ENCODE peak calls at places on chromosomes 5 and 9, in five cellular contexts. One of them, this sample, is unnamed.
A peak's percentile ranks its signal among the peaks of the same experiment; 100 is the strongest.

GRCh38 chr5:168042284-168043080 is 249.0 kb upstream of the WWC1 start:
- DNase-seq in body of pancreas: no peak
- DNase-seq in mesothelial cell of epicardium: no peak
- DNase-seq in stromal cell of bone marrow: no peak
- DNase-seq in MM.1S: no peak
- DNase-seq in this sample: no peak

GRCh38 chr9:16543691-16544090 is 326.8 kb downstream of the BNC2 start:
- DNase-seq in MM.1S: no peak
- DNase-seq in body of pancreas: no peak
- DNase-seq in mesothelial cell of epicardium: no peak
- DNase-seq in stromal cell of bone marrow: no peak
- DNase-seq in this sample: no peak

GRCh38 chr5:128349044-128349629 is 188.9 kb downstream of the FBN2 start:
- DNase-seq in mesothelial cell of epicardium: no peak
- DNase-seq in body of pancreas: peak; percentile 35
- DNase-seq in MM.1S: no peak
- DNase-seq in stromal cell of bone marrow: no peak
- DNase-seq in this sample: no peak

GRCh38 chr9:115739096-115739875 is 414.3 kb upstream of the PAPPA start:
- DNase-seq in body of pancreas: no peak
- DNase-seq in stromal cell of bone marrow: no peak
- DNase-seq in MM.1S: no peak
- DNase-seq in mesothelial cell of epicardium: no peak
- DNase-seq in this sample: no peak

GRCh38 chr5:142237707-142238106 is 87.1 kb downstream of the SPRY4 start:
- DNase-seq in body of pancreas: no peak
- DNase-seq in mesothelial cell of epicardium: no peak
- DNase-seq in stromal cell of bone marrow: no peak
- DNase-seq in MM.1S: no peak
- DNase-seq in this sample: no peak

GRCh38 chr5:69092969-69093368 is 845 bp upstream of the SLC30A5 start:
- DNase-seq in mesothelial cell of epicardium: no peak
- DNase-seq in stromal cell of bone marrow: no peak
- DNase-seq in MM.1S: no peak
- DNase-seq in body of pancreas: no peak
- DNase-seq in this sample: no peak

GRCh38 chr5:14413331-14413750 is 168.3 kb upstream of the OTULINL start:
- DNase-seq in body of pancreas: no peak
- DNase-seq in stromal cell of bone marrow: no peak
- DNase-seq in mesothelial cell of epicardium: no peak
- DNase-seq in MM.1S: no peak
- DNase-seq in this sample: no peak

GRCh38 chr5:150630016-150630415 is 10.4 kb upstream of the SYNPO start:
- DNase-seq in mesothelial cell of epicardium: no peak
- DNase-seq in MM.1S: no peak
- DNase-seq in stromal cell of bone marrow: no peak
- DNase-seq in body of pancreas: no peak
- DNase-seq in this sample: no peak

GRCh38 chr9:36163049-36163839 is 5.9 kb upstream of the CCIN start:
- DNase-seq in mesothelial cell of epicardium: peak; percentile 68
- DNase-seq in body of pancreas: peak; percentile 49
- DNase-seq in stromal cell of bone marrow: no peak
- DNase-seq in MM.1S: no peak
- DNase-seq in this sample: no peak

GRCh38 chr9:130991227-130992058 is 17.5 kb upstream of the LAMC3 start:
- DNase-seq in mesothelial cell of epicardium: no peak
- DNase-seq in MM.1S: no peak
- DNase-seq in stromal cell of bone marrow: no peak
- DNase-seq in body of pancreas: no peak
- DNase-seq in this sample: no peak

GRCh38 chr9:112846528-112847488 is 43.9 kb downstream of the SLC46A2 start:
- DNase-seq in stromal cell of bone marrow: no peak
- DNase-seq in body of pancreas: no peak
- DNase-seq in MM.1S: no peak
- DNase-seq in mesothelial cell of epicardium: no peak
- DNase-seq in this sample: no peak

GRCh38 chr5:59793000-59793399 is 100.5 kb downstream of the PDE4D start:
- DNase-seq in stromal cell of bone marrow: peak; percentile 78
- DNase-seq in mesothelial cell of epicardium: no peak
- DNase-seq in MM.1S: no peak
- DNase-seq in body of pancreas: peak; percentile 26
- DNase-seq in this sample: peak; percentile 71

GRCh38 chr5:50856720-50857119 is 190.3 kb downstream of the PARP8 start:
- DNase-seq in MM.1S: peak; percentile 64
- DNase-seq in mesothelial cell of epicardium: no peak
- DNase-seq in stromal cell of bone marrow: no peak
- DNase-seq in body of pancreas: peak; percentile 3
- DNase-seq in this sample: no peak

GRCh38 chr9:8329561-8330283 is 530.1 kb upstream of the DMAC1 start:
- DNase-seq in MM.1S: no peak
- DNase-seq in stromal cell of bone marrow: no peak
- DNase-seq in body of pancreas: peak; percentile 30
- DNase-seq in mesothelial cell of epicardium: no peak
- DNase-seq in this sample: no peak

GRCh38 chr5:132500931-132501628 is 10.5 kb upstream of the IRF1 start:
- DNase-seq in body of pancreas: peak; percentile 82
- DNase-seq in MM.1S: peak; percentile 80
- DNase-seq in mesothelial cell of epicardium: no peak
- DNase-seq in stromal cell of bone marrow: no peak
- DNase-seq in this sample: no peak

GRCh38 chr5:150172563-150172962 is 6.0 kb downstream of the CDX1 start:
- DNase-seq in mesothelial cell of epicardium: no peak
- DNase-seq in body of pancreas: no peak
- DNase-seq in MM.1S: no peak
- DNase-seq in stromal cell of bone marrow: no peak
- DNase-seq in this sample: no peak

GRCh38 chr9:9612270-9612669 is 1000.5 kb downstream of the PTPRD start:
- DNase-seq in body of pancreas: no peak
- DNase-seq in MM.1S: peak; percentile 96
- DNase-seq in stromal cell of bone marrow: no peak
- DNase-seq in mesothelial cell of epicardium: no peak
- DNase-seq in this sample: no peak

GRCh38 chr9:118017607-118018122 is 313.5 kb downstream of the TLR4 start:
- DNase-seq in mesothelial cell of epicardium: no peak
- DNase-seq in body of pancreas: no peak
- DNase-seq in MM.1S: no peak
- DNase-seq in stromal cell of bone marrow: no peak
- DNase-seq in this sample: no peak

GRCh38 chr5:144281784-144282183 is 111.1 kb downstream of the KCTD16 start:
- DNase-seq in MM.1S: no peak
- DNase-seq in mesothelial cell of epicardium: no peak
- DNase-seq in body of pancreas: no peak
- DNase-seq in stromal cell of bone marrow: no peak
- DNase-seq in this sample: no peak

GRCh38 chr5:149546974-149547373 is 4.3 kb downstream of the CSNK1A1 start:
- DNase-seq in body of pancreas: no peak
- DNase-seq in stromal cell of bone marrow: no peak
- DNase-seq in MM.1S: no peak
- DNase-seq in mesothelial cell of epicardium: no peak
- DNase-seq in this sample: no peak

GRCh38 chr9:130128251-130128650 is 44.0 kb upstream of the NCS1 start:
- DNase-seq in mesothelial cell of epicardium: no peak
- DNase-seq in body of pancreas: peak; percentile 34
- DNase-seq in stromal cell of bone marrow: no peak
- DNase-seq in MM.1S: no peak
- DNase-seq in this sample: no peak

GRCh38 chr9:70600479-70600878 is 186.0 kb upstream of the KLF9 start:
- DNase-seq in MM.1S: no peak
- DNase-seq in stromal cell of bone marrow: no peak
- DNase-seq in body of pancreas: peak; percentile 36
- DNase-seq in mesothelial cell of epicardium: no peak
- DNase-seq in this sample: peak; percentile 75

GRCh38 chr5:141192110-141192725 is at the start of gene PCDHB10:
- DNase-seq in MM.1S: peak; percentile 59
- DNase-seq in body of pancreas: peak; percentile 20
- DNase-seq in mesothelial cell of epicardium: no peak
- DNase-seq in stromal cell of bone marrow: no peak
- DNase-seq in this sample: no peak

GRCh38 chr9:112856843-112857242 is 33.8 kb downstream of the SLC46A2 start:
- DNase-seq in mesothelial cell of epicardium: no peak
- DNase-seq in MM.1S: no peak
- DNase-seq in body of pancreas: no peak
- DNase-seq in stromal cell of bone marrow: no peak
- DNase-seq in this sample: no peak

GRCh38 chr9:96388144-96388543 is 4.6 kb upstream of the SLC35D2 start:
- DNase-seq in mesothelial cell of epicardium: no peak
- DNase-seq in body of pancreas: no peak
- DNase-seq in stromal cell of bone marrow: no peak
- DNase-seq in MM.1S: no peak
- DNase-seq in this sample: no peak

GRCh38 chr5:150778103-150778516 is 447 bp upstream of the SMIM3 start:
- DNase-seq in mesothelial cell of epicardium: no peak
- DNase-seq in stromal cell of bone marrow: no peak
- DNase-seq in MM.1S: no peak
- DNase-seq in body of pancreas: peak; percentile 71
- DNase-seq in this sample: no peak

GRCh38 chr5:34695275-34696032 is 39.3 kb downstream of the RAI14 start:
- DNase-seq in MM.1S: no peak
- DNase-seq in mesothelial cell of epicardium: no peak
- DNase-seq in body of pancreas: no peak
- DNase-seq in stromal cell of bone marrow: no peak
- DNase-seq in this sample: no peak

GRCh38 chr5:167770461-167770860 is 521.0 kb upstream of the WWC1 start:
- DNase-seq in MM.1S: no peak
- DNase-seq in stromal cell of bone marrow: no peak
- DNase-seq in mesothelial cell of epicardium: no peak
- DNase-seq in body of pancreas: no peak
- DNase-seq in this sample: peak; percentile 96

GRCh38 chr5:44640945-44641456 is 167.7 kb upstream of the MRPS30 start:
- DNase-seq in body of pancreas: no peak
- DNase-seq in mesothelial cell of epicardium: no peak
- DNase-seq in stromal cell of bone marrow: no peak
- DNase-seq in MM.1S: no peak
- DNase-seq in this sample: no peak

GRCh38 chr5:179166886-179167841 is 107.0 kb downstream of the ZNF354C start:
- DNase-seq in body of pancreas: peak; percentile 36
- DNase-seq in MM.1S: no peak
- DNase-seq in mesothelial cell of epicardium: peak; percentile 51
- DNase-seq in stromal cell of bone marrow: peak; percentile 26
- DNase-seq in this sample: no peak

GRCh38 chr9:79489241-79490000 is 82.3 kb upstream of the TLE4 start:
- DNase-seq in body of pancreas: peak; percentile 74
- DNase-seq in MM.1S: no peak
- DNase-seq in mesothelial cell of epicardium: no peak
- DNase-seq in stromal cell of bone marrow: peak; percentile 55
- DNase-seq in this sample: no peak

GRCh38 chr5:150515446-150515845 is 7.5 kb downstream of the NDST1 start:
- DNase-seq in MM.1S: no peak
- DNase-seq in stromal cell of bone marrow: peak; percentile 93
- DNase-seq in body of pancreas: peak; percentile 52
- DNase-seq in mesothelial cell of epicardium: no peak
- DNase-seq in this sample: peak; percentile 68

GRCh38 chr9:116574027-116574679 is 113.0 kb upstream of the TRIM32 start:
- DNase-seq in stromal cell of bone marrow: no peak
- DNase-seq in MM.1S: no peak
- DNase-seq in body of pancreas: peak; percentile 67
- DNase-seq in mesothelial cell of epicardium: no peak
- DNase-seq in this sample: no peak

GRCh38 chr9:115553082-115553481 is 435.1 kb upstream of the TNC start:
- DNase-seq in mesothelial cell of epicardium: no peak
- DNase-seq in MM.1S: no peak
- DNase-seq in stromal cell of bone marrow: no peak
- DNase-seq in body of pancreas: no peak
- DNase-seq in this sample: no peak

GRCh38 chr9:81601639-81602623 is 87.4 kb downstream of the TLE1 start:
- DNase-seq in mesothelial cell of epicardium: no peak
- DNase-seq in MM.1S: no peak
- DNase-seq in stromal cell of bone marrow: no peak
- DNase-seq in body of pancreas: no peak
- DNase-seq in this sample: no peak

GRCh38 chr5:96431376-96432244 is 1.4 kb downstream of the PCSK1 start:
- DNase-seq in MM.1S: no peak
- DNase-seq in mesothelial cell of epicardium: no peak
- DNase-seq in stromal cell of bone marrow: peak; percentile 67
- DNase-seq in body of pancreas: peak; percentile 39
- DNase-seq in this sample: no peak

GRCh38 chr5:177005619-177006264 is 837 bp downstream of the UIMC1 start:
- DNase-seq in mesothelial cell of epicardium: peak; percentile 45
- DNase-seq in MM.1S: peak; percentile 76
- DNase-seq in stromal cell of bone marrow: peak; percentile 65
- DNase-seq in body of pancreas: peak; percentile 76
- DNase-seq in this sample: no peak